ENCODE peak calls at places on chromosomes 16 and 17, in six cellular contexts. L is heart left ventricle, T is adrenal gland, A is lower leg skin, Y is thyroid gland, Q is sigmoid colon. E is an unnamed sample.

GRCh38 chr17:42849451-42850157 is 1.4 kb upstream of the AOC3 start:
- DNase-seq in L (no peak), T (peak), A (no peak), Y (peak), Q (no peak), E (no peak)

GRCh38 chr17:78736526-78737079 is 45.5 kb downstream of the CYTH1 start:
- DNase-seq in L (peak), T (peak), A (peak), Y (peak), Q (peak), E (peak)

GRCh38 chr17:41484920-41485904 is 4.3 kb upstream of the KRT35 start:
- DNase-seq in L (no peak), T (no peak), A (no peak), Y (peak), Q (no peak), E (no peak)

GRCh38 chr16:84884311-84885023 is 64.7 kb downstream of the CRISPLD2 start:
- DNase-seq in L (peak), T (no peak), A (no peak), Y (peak), Q (no peak), E (peak)

GRCh38 chr17:68794636-68795503 is 160.3 kb downstream of the ABCA8 start:
- DNase-seq in L (peak), T (peak), A (no peak), Y (no peak), Q (no peak), E (no peak)

GRCh38 chr16:24001706-24002105 is 165.9 kb downstream of the PRKCB start:
- DNase-seq in L (no peak), T (no peak), A (no peak), Y (no peak), Q (no peak), E (no peak)

GRCh38 chr17:82863941-82864720 is 24.3 kb upstream of the ZNF750 start:
- DNase-seq in L (no peak), T (peak), A (no peak), Y (peak), Q (no peak), E (no peak)

GRCh38 chr17:19748807-19749193 is 702 bp upstream of the ALDH3A1 start:
- DNase-seq in L (no peak), T (no peak), A (no peak), Y (no peak), Q (no peak), E (no peak)

DNA sequence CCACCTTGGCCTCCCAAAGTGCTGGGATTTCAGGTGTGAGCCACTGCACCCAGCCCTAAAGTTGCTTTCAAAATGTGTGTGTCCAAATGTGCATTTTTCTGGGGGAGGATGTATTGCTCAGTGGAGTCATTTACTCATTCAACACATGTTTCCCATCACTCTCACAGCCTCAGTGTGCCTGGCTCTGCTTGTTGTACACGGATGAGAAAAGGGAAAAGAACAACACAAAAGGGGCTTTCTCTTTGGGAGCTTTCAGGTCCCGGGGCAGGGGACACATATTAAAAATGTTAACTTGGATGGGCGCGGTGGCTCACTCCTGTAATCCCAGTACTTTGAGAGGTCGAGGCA is 1.7 kb upstream of the PPL start:
- DNase-seq in L (no peak), T (no peak), A (no peak), Y (no peak), Q (no peak), E (no peak)
- H3K4me3 ChIP-seq in L (no peak), T (no peak), A (no peak), Y (no peak), Q (no peak), E (no peak)

DNA sequence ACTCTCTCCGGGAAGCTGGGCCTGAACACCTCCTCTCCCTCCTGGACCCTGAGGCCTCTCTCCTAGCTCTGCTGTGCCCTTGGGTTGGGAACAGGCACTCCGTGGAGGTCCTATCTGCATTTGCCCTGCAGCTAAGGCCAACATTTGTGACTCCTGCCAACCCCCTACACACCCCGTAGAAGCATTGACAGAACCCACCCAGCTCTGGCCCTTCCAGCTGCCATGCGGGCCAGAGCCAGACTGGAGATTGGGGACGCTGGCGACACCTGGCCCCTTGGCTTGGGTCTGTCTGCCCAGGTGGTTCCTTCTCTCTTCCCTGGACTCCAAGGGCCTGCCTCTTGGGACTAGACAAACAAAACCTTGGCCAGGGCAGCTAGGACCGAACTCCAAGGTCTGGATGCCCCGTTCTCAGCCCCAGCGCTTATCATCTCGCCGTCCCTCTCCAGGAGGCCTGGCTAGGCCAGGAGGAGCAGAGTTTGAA is 644 bp upstream of the RHBDF2 start:
- DNase-seq in L (no peak), T (no peak), A (no peak), Y (peak), Q (no peak), E (peak)
- TF ChIP-seq POLR2A in L (no peak), T (no peak), A (no peak), Y (no peak), Q (no peak), E (no peak)

GRCh38 chr17:76137351-76138233 is 3.5 kb downstream of the FOXJ1 start:
- DNase-seq in L (no peak), T (no peak), A (no peak), Y (no peak), Q (no peak), E (no peak)

GRCh38 chr17:76139261-76139752 is 1.7 kb downstream of the FOXJ1 start:
- DNase-seq in L (no peak), T (no peak), A (no peak), Y (no peak), Q (no peak), E (no peak)

GRCh38 chr17:76139801-76140660 is 1.0 kb downstream of the FOXJ1 start:
- DNase-seq in L (no peak), T (no peak), A (no peak), Y (peak), Q (no peak), E (peak)

GRCh38 chr17:76138234-76138895 is 2.7 kb downstream of the FOXJ1 start:
- DNase-seq in L (no peak), T (no peak), A (no peak), Y (peak), Q (no peak), E (peak)

GRCh38 chr17:76138896-76139248 is 2.2 kb downstream of the FOXJ1 start:
- DNase-seq in L (no peak), T (no peak), A (no peak), Y (no peak), Q (no peak), E (no peak)
- H3K4me3 ChIP-seq in L (no peak), T (no peak), A (no peak), Y (no peak), Q (no peak), E (no peak)

GRCh38 chr17:2692781-2693135 is 18.8 kb downstream of the CLUH start:
- DNase-seq in L (peak), T (no peak), A (no peak), Y (no peak), Q (no peak), E (no peak)

GRCh38 chr17:2691965-2692780 is 19.4 kb downstream of the CLUH start:
- DNase-seq in L (peak), T (peak), A (peak), Y (no peak), Q (peak), E (peak)

GRCh38 chr17:2694381-2695242 is 17.0 kb downstream of the CLUH start:
- DNase-seq in L (peak), T (peak), A (peak), Y (no peak), Q (peak), E (no peak)

GRCh38 chr17:2695243-2695960 is 16.2 kb downstream of the CLUH start:
- DNase-seq in L (peak), T (no peak), A (peak), Y (peak), Q (peak), E (no peak)

GRCh38 chr17:2693561-2694380 is 17.8 kb downstream of the CLUH start:
- DNase-seq in L (peak), T (peak), A (peak), Y (no peak), Q (peak), E (peak)
- TF ChIP-seq POLR2A in L (no peak), T (no peak), A (no peak), Y (no peak), Q (no peak), E (no peak)

GRCh38 chr17:50868594-50868993 is 2.4 kb upstream of the TOB1 start:
- DNase-seq in L (no peak), T (peak), A (no peak), Y (no peak), Q (no peak), E (no peak)
- H3K4me3 ChIP-seq in L (no peak), T (no peak), A (no peak), Y (no peak), Q (no peak), E (no peak)

DNA sequence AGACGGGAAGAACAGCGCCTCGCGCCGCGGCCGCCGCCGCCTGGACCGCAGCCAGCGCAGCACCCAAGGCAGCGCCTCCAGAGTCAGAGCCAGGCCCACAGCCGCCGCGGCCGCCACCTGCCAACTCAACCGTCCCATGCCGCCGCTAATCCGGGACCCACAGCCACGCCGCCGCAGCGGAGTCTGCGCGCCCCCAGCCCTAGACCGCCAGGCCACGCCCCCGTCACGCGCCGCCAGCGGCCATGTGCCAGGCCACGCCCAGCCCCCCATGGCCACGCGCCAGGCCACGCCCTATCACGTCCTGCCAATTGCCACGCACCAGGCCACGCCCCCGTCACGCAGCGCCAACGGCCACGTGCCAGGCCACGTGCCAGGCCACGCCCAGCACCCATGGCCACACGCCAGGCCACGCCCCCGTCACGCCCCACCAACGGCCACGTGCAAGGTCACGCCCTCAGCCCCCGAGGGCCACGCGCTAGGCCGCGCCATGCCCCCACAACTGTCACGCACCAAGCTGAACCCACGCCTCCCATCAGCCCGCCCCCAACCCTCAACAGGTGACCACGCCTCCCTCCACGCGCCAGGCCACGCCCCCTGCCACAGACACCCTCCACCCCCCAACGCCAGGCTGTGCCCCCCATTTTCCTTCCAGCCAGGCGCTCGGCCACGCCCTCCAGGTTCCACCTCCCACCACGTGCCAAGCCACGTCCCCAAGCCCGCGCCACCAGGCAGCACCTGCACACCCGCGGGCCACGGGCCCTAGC is at the start of gene PLD6:
- DNase-seq in L (peak), T (peak), A (peak), Y (peak), Q (peak), E (peak)
- TF ChIP-seq POLR2A in L (no peak), T (peak), A (no peak), Y (peak), Q (no peak), E (no peak)

GRCh38 chr17:60386137-60386395 is 5.9 kb downstream of the USP32 start:
- DNase-seq in L (no peak), T (no peak), A (no peak), Y (no peak), Q (no peak), E (no peak)

GRCh38 chr17:60387666-60388065 is 4.3 kb downstream of the USP32 start:
- DNase-seq in L (no peak), T (no peak), A (no peak), Y (no peak), Q (no peak), E (no peak)

GRCh38 chr17:60381958-60382357 is 10.0 kb downstream of the USP32 start:
- DNase-seq in L (no peak), T (peak), A (no peak), Y (no peak), Q (no peak), E (peak)

GRCh38 chr17:60386475-60387058 is 5.4 kb downstream of the USP32 start:
- DNase-seq in L (no peak), T (no peak), A (no peak), Y (no peak), Q (no peak), E (no peak)

DNA sequence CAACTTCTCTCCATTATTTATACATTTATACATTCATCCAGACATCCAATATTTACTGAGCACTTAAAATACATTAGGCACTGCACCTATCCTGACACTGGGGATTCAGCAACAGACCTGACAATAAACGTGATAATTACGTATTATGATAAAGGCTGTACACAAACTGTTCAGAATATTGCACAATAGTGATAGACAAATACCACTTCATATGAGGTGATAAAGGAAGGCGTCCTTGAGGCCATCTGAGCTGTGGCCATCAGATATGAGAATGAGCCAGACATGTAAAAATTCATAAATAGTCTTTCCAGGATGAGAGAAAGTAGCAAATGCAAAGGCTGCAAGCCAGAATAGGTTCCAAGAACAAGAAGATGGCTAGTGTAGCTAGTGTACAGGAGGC is 8.6 kb downstream of the USP32 start:
- DNase-seq in L (no peak), T (no peak), A (no peak), Y (no peak), Q (no peak), E (no peak)
- H3K4me3 ChIP-seq in L (no peak), T (no peak), A (no peak), Y (no peak), Q (no peak), E (no peak)

GRCh38 chr17:14768923-14769322 is 468.0 kb downstream of the HS3ST3B1 start:
- DNase-seq in L (no peak), T (no peak), A (no peak), Y (no peak), Q (no peak), E (no peak)
- TF ChIP-seq POLR2A in L (no peak), T (no peak), A (no peak), Y (no peak), Q (no peak), E (no peak)

GRCh38 chr17:81342062-81342699 is 47.1 kb upstream of the SLC38A10 start:
- DNase-seq in L (no peak), T (no peak), A (no peak), Y (no peak), Q (no peak), E (no peak)
- H3K4me3 ChIP-seq in L (peak), T (no peak), A (peak), Y (peak), Q (peak), E (peak)

GRCh38 chr17:76268991-76269981 is 4.1 kb downstream of the UBALD2 start:
- DNase-seq in L (no peak), T (no peak), A (no peak), Y (no peak), Q (no peak), E (no peak)

GRCh38 chr17:76270127-76270592 is 5.0 kb downstream of the UBALD2 start:
- DNase-seq in L (no peak), T (no peak), A (peak), Y (no peak), Q (no peak), E (no peak)

GRCh38 chr17:76267051-76267576 is 2.0 kb downstream of the UBALD2 start:
- DNase-seq in L (no peak), T (no peak), A (no peak), Y (no peak), Q (no peak), E (no peak)

GRCh38 chr17:76266244-76266938 is 1.2 kb downstream of the UBALD2 start:
- DNase-seq in L (peak), T (no peak), A (no peak), Y (peak), Q (no peak), E (no peak)

GRCh38 chr17:76268015-76268749 is 3.0 kb downstream of the UBALD2 start:
- DNase-seq in L (peak), T (peak), A (peak), Y (peak), Q (peak), E (peak)
- TF ChIP-seq POLR2A in L (peak), T (no peak), A (no peak), Y (peak), Q (peak), E (no peak)